ENCODE peak calls at places on chromosomes 6 and 20, in four cellular contexts. One of them, this sample, is unnamed.

GRCh38 chr6:35319346-35320030 is 21.9 kb downstream of the DEF6 start:
- DNase-seq in HEK293T: no peak
- DNase-seq in GM12878: no peak
- DNase-seq in K562: no peak
- DNase-seq in this sample: no peak

GRCh38 chr6:99746261-99746895 is 139.7 kb downstream of the PRDM13 start:
- DNase-seq in GM12878: peak
- DNase-seq in HEK293T: peak
- DNase-seq in K562: peak
- DNase-seq in this sample: peak

GRCh38 chr20:15236812-15237211 is 899.4 kb upstream of the FLRT3 start:
- DNase-seq in HEK293T: peak
- DNase-seq in K562: no peak
- DNase-seq in GM12878: peak
- DNase-seq in this sample: peak

GRCh38 chr20:46708172-46708860 is 1.1 kb upstream of the SLC2A10 start:
- DNase-seq in HEK293T: no peak
- DNase-seq in GM12878: no peak
- DNase-seq in K562: no peak
- DNase-seq in this sample: peak

GRCh38 chr6:116251568-116252384 is 2.1 kb downstream of the TSPYL4 start:
- DNase-seq in GM12878: no peak
- DNase-seq in K562: no peak
- DNase-seq in HEK293T: no peak
- DNase-seq in this sample: no peak

GRCh38 chr6:30735668-30736314 is 6.7 kb downstream of the FLOT1 start:
- DNase-seq in GM12878: peak
- DNase-seq in K562: no peak
- DNase-seq in HEK293T: no peak
- DNase-seq in this sample: no peak

GRCh38 chr6:130293800-130294199 is 71.0 kb upstream of the SAMD3 start:
- DNase-seq in K562: peak
- DNase-seq in GM12878: peak
- DNase-seq in HEK293T: peak
- DNase-seq in this sample: peak

GRCh38 chr20:11777861-11778570 is 139.7 kb upstream of the BTBD3 start:
- DNase-seq in K562: no peak
- DNase-seq in GM12878: no peak
- DNase-seq in HEK293T: no peak
- DNase-seq in this sample: no peak

GRCh38 chr6:79048611-79049010 is 29.4 kb downstream of the PHIP start:
- DNase-seq in K562: peak
- DNase-seq in HEK293T: peak
- DNase-seq in GM12878: no peak
- DNase-seq in this sample: peak

GRCh38 chr20:21106171-21106694 is at the start of gene LINC00237:
- DNase-seq in HEK293T: no peak
- DNase-seq in K562: no peak
- DNase-seq in GM12878: no peak
- DNase-seq in this sample: no peak

GRCh38 chr6:83309344-83309743 is 116.2 kb downstream of the RWDD2A start:
- DNase-seq in HEK293T: no peak
- DNase-seq in K562: no peak
- DNase-seq in GM12878: no peak
- DNase-seq in this sample: no peak

GRCh38 chr6:3451498-3451897 is 5.4 kb downstream of the SLC22A23 start:
- DNase-seq in GM12878: no peak
- DNase-seq in HEK293T: no peak
- DNase-seq in K562: no peak
- DNase-seq in this sample: no peak

GRCh38 chr6:53244958-53245357 is 96.3 kb upstream of the GCM1 start:
- DNase-seq in GM12878: peak
- DNase-seq in HEK293T: no peak
- DNase-seq in K562: no peak
- DNase-seq in this sample: no peak

GRCh38 chr6:111791415-111791814 is 81.8 kb downstream of the FYN start:
- DNase-seq in HEK293T: no peak
- DNase-seq in K562: no peak
- DNase-seq in GM12878: no peak
- DNase-seq in this sample: no peak

GRCh38 chr6:109296971-109297372 is 85.3 kb downstream of the CD164 start:
- DNase-seq in K562: peak
- DNase-seq in HEK293T: no peak
- DNase-seq in GM12878: no peak
- DNase-seq in this sample: no peak

GRCh38 chr6:132764370-132764769 is 6.7 kb upstream of the VNN2 start:
- DNase-seq in K562: no peak
- DNase-seq in HEK293T: no peak
- DNase-seq in GM12878: no peak
- DNase-seq in this sample: no peak

GRCh38 chr6:24394777-24395437 is 7.8 kb upstream of the MRS2 start:
- DNase-seq in K562: no peak
- DNase-seq in HEK293T: no peak
- DNase-seq in GM12878: no peak
- DNase-seq in this sample: no peak

GRCh38 chr20:3307078-3307477 is 68.1 kb upstream of the SLC4A11 start:
- DNase-seq in HEK293T: no peak
- DNase-seq in K562: no peak
- DNase-seq in GM12878: no peak
- DNase-seq in this sample: no peak

GRCh38 chr6:71887006-71887743 is 825 bp downstream of the RIMS1 start:
- DNase-seq in HEK293T: no peak
- DNase-seq in K562: no peak
- DNase-seq in GM12878: no peak
- DNase-seq in this sample: no peak

GRCh38 chr20:3785240-3786125 is 1.1 kb downstream of the CENPB start:
- DNase-seq in GM12878: no peak
- DNase-seq in HEK293T: no peak
- DNase-seq in K562: peak
- DNase-seq in this sample: no peak

GRCh38 chr6:4509506-4509905 is 266.7 kb upstream of the CDYL start:
- DNase-seq in K562: no peak
- DNase-seq in HEK293T: no peak
- DNase-seq in GM12878: no peak
- DNase-seq in this sample: no peak

GRCh38 chr20:53621482-53622246 is 28.0 kb upstream of the ZNF217 start:
- DNase-seq in K562: peak
- DNase-seq in GM12878: peak
- DNase-seq in HEK293T: peak
- DNase-seq in this sample: peak

GRCh38 chr6:74749211-74750142 is 456.4 kb downstream of the COL12A1 start:
- DNase-seq in GM12878: no peak
- DNase-seq in HEK293T: no peak
- DNase-seq in K562: no peak
- DNase-seq in this sample: no peak

GRCh38 chr20:49595811-49596545 is 28.0 kb upstream of the PTGIS start:
- DNase-seq in GM12878: no peak
- DNase-seq in K562: no peak
- DNase-seq in HEK293T: no peak
- DNase-seq in this sample: no peak

GRCh38 chr6:136085370-136086115 is 164.6 kb downstream of the MTFR2 start:
- DNase-seq in K562: no peak
- DNase-seq in GM12878: no peak
- DNase-seq in HEK293T: no peak
- DNase-seq in this sample: no peak

GRCh38 chr6:40342674-40343230 is 244.4 kb downstream of the LRFN2 start:
- DNase-seq in HEK293T: no peak
- DNase-seq in K562: no peak
- DNase-seq in GM12878: no peak
- DNase-seq in this sample: no peak

GRCh38 chr20:36094497-36094896 is 60.0 kb upstream of the EPB41L1 start:
- DNase-seq in GM12878: no peak
- DNase-seq in HEK293T: no peak
- DNase-seq in K562: no peak
- DNase-seq in this sample: no peak

GRCh38 chr6:150395388-150396009 is 26.7 kb downstream of the IYD start:
- DNase-seq in GM12878: no peak
- DNase-seq in HEK293T: peak
- DNase-seq in K562: peak
- DNase-seq in this sample: peak

GRCh38 chr6:121504227-121504626 is 68.8 kb downstream of the GJA1 start:
- DNase-seq in GM12878: no peak
- DNase-seq in K562: no peak
- DNase-seq in HEK293T: no peak
- DNase-seq in this sample: no peak

GRCh38 chr20:2729251-2729713 is 36.7 kb downstream of the EBF4 start:
- DNase-seq in HEK293T: no peak
- DNase-seq in GM12878: no peak
- DNase-seq in K562: no peak
- DNase-seq in this sample: no peak

GRCh38 chr6:125155344-125155743 is 1.8 kb downstream of the TPD52L1 start:
- DNase-seq in GM12878: no peak
- DNase-seq in HEK293T: no peak
- DNase-seq in K562: no peak
- DNase-seq in this sample: no peak

GRCh38 chr6:43772571-43773049 is 2.6 kb downstream of the VEGFA start:
- DNase-seq in GM12878: no peak
- DNase-seq in K562: peak
- DNase-seq in HEK293T: peak
- DNase-seq in this sample: peak

GRCh38 chr6:134722996-134723871 is 226.7 kb downstream of the ALDH8A1 start:
- DNase-seq in GM12878: no peak
- DNase-seq in K562: no peak
- DNase-seq in HEK293T: peak
- DNase-seq in this sample: no peak

GRCh38 chr6:169897601-169898358 is 146.4 kb downstream of the ERMARD start:
- DNase-seq in K562: no peak
- DNase-seq in GM12878: no peak
- DNase-seq in HEK293T: no peak
- DNase-seq in this sample: no peak

GRCh38 chr6:33929575-33930288 is 125.9 kb upstream of the MLN start:
- DNase-seq in K562: no peak
- DNase-seq in GM12878: no peak
- DNase-seq in HEK293T: no peak
- DNase-seq in this sample: no peak

GRCh38 chr20:64116541-64117423 is 9.4 kb upstream of the NPBWR2 start:
- DNase-seq in HEK293T: no peak
- DNase-seq in K562: no peak
- DNase-seq in GM12878: no peak
- DNase-seq in this sample: no peak

GRCh38 chr20:36313936-36314335 is 7.8 kb downstream of the DLGAP4 start:
- DNase-seq in K562: no peak
- DNase-seq in HEK293T: no peak
- DNase-seq in GM12878: no peak
- DNase-seq in this sample: no peak

GRCh38 chr20:61404311-61404710 is 152.2 kb downstream of the CDH4 start:
- DNase-seq in GM12878: no peak
- DNase-seq in K562: no peak
- DNase-seq in HEK293T: no peak
- DNase-seq in this sample: no peak

DNA sequence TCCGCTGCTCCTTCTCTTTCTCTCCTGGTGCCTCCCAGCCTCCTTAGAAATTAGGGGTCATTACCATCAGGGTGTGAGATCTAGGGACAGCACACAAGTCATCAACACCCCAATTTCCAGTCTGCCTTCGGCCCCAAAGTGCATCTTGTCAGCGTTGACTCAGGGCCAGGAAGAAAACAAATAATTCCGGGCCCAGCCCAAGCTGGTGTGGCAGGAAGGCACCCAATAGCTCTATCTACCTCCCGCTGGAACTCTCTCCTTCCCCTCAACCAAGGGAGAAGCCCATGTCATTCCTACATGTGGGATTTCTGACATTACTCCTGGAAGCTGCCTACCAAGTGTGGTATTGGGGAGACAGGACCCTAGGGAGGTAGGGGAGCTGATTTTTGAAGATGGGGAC is 11.5 kb upstream of the C6orf132 start:
- DNase-seq in GM12878: no peak
- DNase-seq in HEK293T: no peak
- DNase-seq in K562: no peak
- DNase-seq in this sample: no peak
- TF ChIP-seq TARDBP in GM12878: no peak
- TF ChIP-seq TARDBP in HEK293T: no peak
- TF ChIP-seq TARDBP in K562: no peak
- TF ChIP-seq TARDBP in this sample: no peak

GRCh38 chr6:257774-258173 is 34.5 kb upstream of the DUSP22 start:
- DNase-seq in HEK293T: no peak
- DNase-seq in GM12878: no peak
- DNase-seq in K562: no peak
- DNase-seq in this sample: no peak
- TF ChIP-seq TARDBP in HEK293T: no peak
- TF ChIP-seq TARDBP in GM12878: no peak
- TF ChIP-seq TARDBP in K562: no peak
- TF ChIP-seq TARDBP in this sample: no peak

GRCh38 chr20:57434390-57434700 is 43.1 kb downstream of the RBM38 start:
- DNase-seq in GM12878: no peak
- DNase-seq in K562: no peak
- DNase-seq in HEK293T: no peak
- DNase-seq in this sample: no peak

GRCh38 chr20:57437267-57437666 is 46.1 kb downstream of the RBM38 start:
- DNase-seq in HEK293T: no peak
- DNase-seq in K562: no peak
- DNase-seq in GM12878: no peak
- DNase-seq in this sample: no peak

GRCh38 chr20:57435105-57435497 is 43.9 kb downstream of the RBM38 start:
- DNase-seq in K562: no peak
- DNase-seq in HEK293T: no peak
- DNase-seq in GM12878: no peak
- DNase-seq in this sample: no peak

GRCh38 chr20:57436223-57436545 is 45.0 kb downstream of the RBM38 start:
- DNase-seq in HEK293T: no peak
- DNase-seq in GM12878: no peak
- DNase-seq in K562: no peak
- DNase-seq in this sample: no peak

GRCh38 chr20:57435498-57436222 is 44.5 kb downstream of the RBM38 start:
- DNase-seq in HEK293T: no peak
- DNase-seq in K562: peak
- DNase-seq in GM12878: no peak
- DNase-seq in this sample: peak
- TF ChIP-seq TARDBP in HEK293T: no peak
- TF ChIP-seq TARDBP in K562: no peak
- TF ChIP-seq TARDBP in GM12878: no peak
- TF ChIP-seq TARDBP in this sample: no peak

GRCh38 chr6:152380351-152380767 is 256.8 kb downstream of the SYNE1 start:
- DNase-seq in GM12878: no peak
- DNase-seq in K562: no peak
- DNase-seq in HEK293T: no peak
- DNase-seq in this sample: peak
- TF ChIP-seq TARDBP in GM12878: no peak
- TF ChIP-seq TARDBP in K562: no peak
- TF ChIP-seq TARDBP in HEK293T: no peak
- TF ChIP-seq TARDBP in this sample: no peak

This sample was measured in HepG2.